ENCODE peak calls at places on chromosomes 1 and 21, in four cellular contexts. One of them, this sample, is unnamed.

GRCh38 chr1:66380452-66381212 is 153.3 kb upstream of the SGIP1 start:
- DNase-seq in mammary epithelial cell: peak; percentile 11
- DNase-seq in body of pancreas: no peak
- DNase-seq in upper lobe of right lung: no peak
- DNase-seq in this sample: no peak

GRCh38 chr1:167428418-167428817 is 89.9 kb downstream of the CD247 start:
- DNase-seq in mammary epithelial cell: no peak
- DNase-seq in body of pancreas: no peak
- DNase-seq in upper lobe of right lung: no peak
- DNase-seq in this sample: no peak

GRCh38 chr1:107551491-107551890 is 410.7 kb downstream of the NTNG1 start:
- DNase-seq in mammary epithelial cell: no peak
- DNase-seq in body of pancreas: no peak
- DNase-seq in upper lobe of right lung: no peak
- DNase-seq in this sample: no peak

GRCh38 chr1:203270448-203270847 is 34.9 kb upstream of the BTG2 start:
- DNase-seq in mammary epithelial cell: no peak
- DNase-seq in body of pancreas: no peak
- DNase-seq in upper lobe of right lung: no peak
- DNase-seq in this sample: no peak

GRCh38 chr1:192516776-192517297 is 58.7 kb upstream of the RGS1 start:
- DNase-seq in mammary epithelial cell: no peak
- DNase-seq in body of pancreas: no peak
- DNase-seq in upper lobe of right lung: no peak
- DNase-seq in this sample: no peak

GRCh38 chr21:34553199-34553952 is 41.4 kb upstream of the KCNE1 start:
- DNase-seq in mammary epithelial cell: peak; percentile 75
- DNase-seq in body of pancreas: no peak
- DNase-seq in upper lobe of right lung: no peak
- DNase-seq in this sample: no peak

GRCh38 chr21:46393451-46393940 is 65.2 kb upstream of the DIP2A start:
- DNase-seq in mammary epithelial cell: no peak
- DNase-seq in body of pancreas: no peak
- DNase-seq in upper lobe of right lung: no peak
- DNase-seq in this sample: no peak

GRCh38 chr1:216388558-216388957 is 34.7 kb downstream of the USH2A start:
- DNase-seq in mammary epithelial cell: no peak
- DNase-seq in body of pancreas: no peak
- DNase-seq in upper lobe of right lung: no peak
- DNase-seq in this sample: no peak

GRCh38 chr1:10629816-10630571 is 155.2 kb downstream of the PEX14 start:
- DNase-seq in mammary epithelial cell: no peak
- DNase-seq in body of pancreas: no peak
- DNase-seq in upper lobe of right lung: peak; percentile 56
- DNase-seq in this sample: no peak

GRCh38 chr1:54409156-54410142 is 3.3 kb upstream of the SSBP3 start:
- DNase-seq in mammary epithelial cell: peak; percentile 45
- DNase-seq in body of pancreas: no peak
- DNase-seq in upper lobe of right lung: no peak
- DNase-seq in this sample: no peak

GRCh38 chr1:167447521-167448136 is 70.7 kb downstream of the CD247 start:
- DNase-seq in mammary epithelial cell: peak; percentile 18
- DNase-seq in body of pancreas: peak; percentile 55
- DNase-seq in upper lobe of right lung: no peak
- DNase-seq in this sample: peak; percentile 19

GRCh38 chr1:231584117-231584516 is 42.5 kb upstream of the DISC1 start:
- DNase-seq in mammary epithelial cell: peak; percentile 71
- DNase-seq in body of pancreas: no peak
- DNase-seq in upper lobe of right lung: no peak
- DNase-seq in this sample: no peak

GRCh38 chr1:167273027-167273800 is 52.5 kb downstream of the POU2F1 start:
- DNase-seq in mammary epithelial cell: peak; percentile 49
- DNase-seq in body of pancreas: no peak
- DNase-seq in upper lobe of right lung: no peak
- DNase-seq in this sample: peak; percentile 25

GRCh38 chr1:204507317-204508105 is 8.7 kb upstream of the MDM4 start:
- DNase-seq in mammary epithelial cell: peak; percentile 47
- DNase-seq in body of pancreas: no peak
- DNase-seq in upper lobe of right lung: no peak
- DNase-seq in this sample: peak; percentile 69

GRCh38 chr1:213274140-213274539 is 223.1 kb downstream of the RPS6KC1 start:
- DNase-seq in mammary epithelial cell: no peak
- DNase-seq in body of pancreas: no peak
- DNase-seq in upper lobe of right lung: no peak
- DNase-seq in this sample: no peak

GRCh38 chr1:67685067-67685557 is at the start of gene GADD45A:
- DNase-seq in mammary epithelial cell: peak; percentile 99
- DNase-seq in body of pancreas: peak; percentile 99
- DNase-seq in upper lobe of right lung: peak; percentile 99
- DNase-seq in this sample: peak; percentile 99

GRCh38 chr1:26745191-26745590 is 42.6 kb upstream of the PIGV start:
- DNase-seq in mammary epithelial cell: no peak
- DNase-seq in body of pancreas: no peak
- DNase-seq in upper lobe of right lung: no peak
- DNase-seq in this sample: no peak

GRCh38 chr1:151501474-151501873 is 9.7 kb upstream of the CGN start:
- DNase-seq in mammary epithelial cell: no peak
- DNase-seq in body of pancreas: peak; percentile 57
- DNase-seq in upper lobe of right lung: no peak
- DNase-seq in this sample: no peak

GRCh38 chr21:38688068-38688467 is 117.7 kb upstream of the ETS2 start:
- DNase-seq in mammary epithelial cell: no peak
- DNase-seq in body of pancreas: no peak
- DNase-seq in upper lobe of right lung: no peak
- DNase-seq in this sample: no peak

GRCh38 chr1:161139765-161140164 is 7.3 kb upstream of the DEDD start:
- DNase-seq in mammary epithelial cell: peak; percentile 27
- DNase-seq in body of pancreas: peak; percentile 52
- DNase-seq in upper lobe of right lung: no peak
- DNase-seq in this sample: no peak

GRCh38 chr1:42955311-42956063 is 3.2 kb downstream of the SLC2A1 start:
- DNase-seq in mammary epithelial cell: no peak
- DNase-seq in body of pancreas: no peak
- DNase-seq in upper lobe of right lung: no peak
- DNase-seq in this sample: no peak

GRCh38 chr1:205933672-205934618 is 9.3 kb downstream of the SLC26A9 start:
- DNase-seq in mammary epithelial cell: peak; percentile 54
- DNase-seq in body of pancreas: peak; percentile 63
- DNase-seq in upper lobe of right lung: no peak
- DNase-seq in this sample: peak; percentile 86

GRCh38 chr1:40153073-40153770 is 8.0 kb upstream of the RLF start:
- DNase-seq in mammary epithelial cell: peak; percentile 40
- DNase-seq in body of pancreas: peak; percentile 22
- DNase-seq in upper lobe of right lung: no peak
- DNase-seq in this sample: peak; percentile 37

GRCh38 chr1:8184301-8184700 is 133.6 kb upstream of the SLC45A1 start:
- DNase-seq in mammary epithelial cell: peak; percentile 44
- DNase-seq in body of pancreas: peak; percentile 41
- DNase-seq in upper lobe of right lung: no peak
- DNase-seq in this sample: no peak

GRCh38 chr1:170162385-170163226 is 16.8 kb downstream of the NTMT2 start:
- DNase-seq in mammary epithelial cell: peak; percentile 57
- DNase-seq in body of pancreas: peak; percentile 12
- DNase-seq in upper lobe of right lung: no peak
- DNase-seq in this sample: peak; percentile 19

GRCh38 chr1:185045793-185046441 is 559 bp downstream of the RNF2 start:
- DNase-seq in mammary epithelial cell: peak; percentile 28
- DNase-seq in body of pancreas: peak; percentile 27
- DNase-seq in upper lobe of right lung: peak; percentile 67
- DNase-seq in this sample: peak; percentile 54

GRCh38 chr1:202994756-202995155 is 12.4 kb upstream of the TMEM183A start:
- DNase-seq in mammary epithelial cell: no peak
- DNase-seq in body of pancreas: no peak
- DNase-seq in upper lobe of right lung: no peak
- DNase-seq in this sample: no peak

GRCh38 chr1:63350320-63350719 is 17.1 kb upstream of the ALG6 start:
- DNase-seq in mammary epithelial cell: no peak
- DNase-seq in body of pancreas: no peak
- DNase-seq in upper lobe of right lung: no peak
- DNase-seq in this sample: no peak

GRCh38 chr1:221276911-221277310 is 397.7 kb downstream of the HLX start:
- DNase-seq in mammary epithelial cell: no peak
- DNase-seq in body of pancreas: no peak
- DNase-seq in upper lobe of right lung: no peak
- DNase-seq in this sample: no peak

GRCh38 chr1:100383743-100384405 is 31.6 kb downstream of the CDC14A start:
- DNase-seq in mammary epithelial cell: no peak
- DNase-seq in body of pancreas: no peak
- DNase-seq in upper lobe of right lung: no peak
- DNase-seq in this sample: no peak

GRCh38 chr1:26994772-26995625 is 1.5 kb downstream of the TRNP1 start:
- DNase-seq in mammary epithelial cell: peak; percentile 66
- DNase-seq in body of pancreas: peak; percentile 39
- DNase-seq in upper lobe of right lung: no peak
- DNase-seq in this sample: no peak

DNA sequence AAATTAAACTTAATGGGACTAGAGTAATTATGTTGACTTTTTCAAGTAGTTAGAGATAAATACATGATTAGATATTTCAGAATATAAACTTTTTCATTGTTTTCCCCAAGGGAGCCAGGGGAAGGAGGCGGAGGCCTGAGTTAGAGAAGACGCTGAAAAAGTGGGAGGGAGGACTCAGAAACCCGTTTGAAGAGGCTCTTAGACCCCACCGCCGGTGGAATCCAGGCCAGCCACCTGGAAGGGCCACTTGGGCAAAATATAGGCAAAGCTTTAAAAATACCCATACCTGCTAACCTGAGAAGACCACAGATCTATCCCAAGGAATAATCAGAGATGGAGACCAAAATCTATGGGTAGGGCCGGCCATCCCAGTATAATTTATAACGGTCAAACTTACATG is 242.6 kb downstream of the PTPRU start:
- DNase-seq in mammary epithelial cell: no peak
- DNase-seq in body of pancreas: no peak
- DNase-seq in upper lobe of right lung: no peak
- DNase-seq in this sample: no peak
- H3K4me1 ChIP-seq in mammary epithelial cell: no peaks in the 10 kb centered on the region
- H3K4me1 ChIP-seq in body of pancreas: no peaks in the 10 kb centered on the region
- H3K4me1 ChIP-seq in upper lobe of right lung: no peaks in the 10 kb centered on the region
- H3K4me1 ChIP-seq in this sample: no peaks in the 10 kb centered on the region

DNA sequence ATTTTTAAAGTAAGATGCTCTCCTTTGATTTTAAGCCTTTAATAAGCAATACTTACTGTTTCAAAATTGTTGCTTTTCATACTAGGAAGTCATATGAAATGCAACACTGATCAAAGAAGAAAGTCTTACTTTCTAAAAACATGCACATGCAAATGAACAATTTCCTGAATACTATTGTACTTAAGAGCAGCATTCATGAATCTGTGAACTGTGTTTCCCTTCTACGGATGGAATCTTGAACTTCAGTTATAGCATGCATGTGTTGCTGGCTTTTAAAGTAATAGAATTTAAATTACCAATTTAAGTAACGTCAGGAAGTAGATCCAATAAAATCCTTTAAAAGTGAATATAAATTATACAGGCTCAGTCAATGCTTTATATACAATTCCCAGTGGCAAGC is 348.9 kb downstream of the KCNT2 start:
- DNase-seq in mammary epithelial cell: no peak
- DNase-seq in body of pancreas: no peak
- DNase-seq in upper lobe of right lung: no peak
- DNase-seq in this sample: no peak
- H3K9me3 ChIP-seq in mammary epithelial cell: no peaks in the 10 kb centered on the region
- H3K9me3 ChIP-seq in body of pancreas: no peaks in the 10 kb centered on the region
- H3K9me3 ChIP-seq in upper lobe of right lung: no peaks in the 10 kb centered on the region
- H3K9me3 ChIP-seq in this sample: no peaks in the 10 kb centered on the region

DNA sequence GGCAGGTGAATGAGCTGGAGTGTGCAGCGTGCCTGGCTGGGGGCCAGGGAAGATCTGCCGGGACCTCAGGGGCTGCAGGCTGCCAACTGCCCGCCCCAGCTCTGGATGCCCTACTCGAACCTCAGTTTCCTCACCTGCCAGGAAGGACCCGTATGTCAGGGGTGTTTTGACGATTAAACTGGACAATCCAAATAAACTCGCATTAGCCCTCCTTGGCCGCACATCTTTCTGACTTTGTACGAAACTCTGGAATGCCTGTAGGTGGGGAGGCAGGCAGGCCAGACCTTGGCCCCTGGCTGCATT is 8.3 kb upstream of the ZNF669 start:
- DNase-seq in mammary epithelial cell: no peak
- DNase-seq in body of pancreas: no peak
- DNase-seq in upper lobe of right lung: no peak
- DNase-seq in this sample: no peak
- H3K4me3 ChIP-seq in mammary epithelial cell: no peak overlapping the region
- H3K4me3 ChIP-seq in body of pancreas: no peak overlapping the region
- H3K4me3 ChIP-seq in upper lobe of right lung: peak overlapping the region; percentile 65
- H3K4me3 ChIP-seq in this sample: peak overlapping the region; percentile 74

DNA sequence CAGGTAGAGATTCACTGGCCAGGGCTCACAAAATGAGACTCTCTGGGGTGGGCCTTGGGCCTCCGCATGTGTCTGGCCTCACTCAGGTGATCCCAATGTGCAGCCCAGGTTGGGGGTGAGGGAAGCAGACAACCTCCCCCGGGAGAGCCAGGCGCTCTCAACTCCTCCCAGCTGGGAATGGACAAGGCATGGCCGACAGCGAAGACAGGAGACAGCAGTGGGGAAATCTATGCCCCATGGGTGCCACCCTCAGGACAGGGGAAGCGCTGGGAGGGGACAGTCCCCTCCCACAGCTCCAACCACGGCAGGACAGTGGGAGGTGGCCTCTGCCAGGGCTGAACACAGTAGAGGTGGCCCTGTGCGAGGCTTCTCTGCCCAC is 47.7 kb downstream of the PRDM15 start:
- DNase-seq in mammary epithelial cell: no peak
- DNase-seq in body of pancreas: no peak
- DNase-seq in upper lobe of right lung: peak; percentile 43
- DNase-seq in this sample: no peak
- H3K4me1 ChIP-seq in mammary epithelial cell: no peaks in the 10 kb centered on the region
- H3K4me1 ChIP-seq in body of pancreas: no peaks in the 10 kb centered on the region
- H3K4me1 ChIP-seq in upper lobe of right lung: no peaks in the 10 kb centered on the region
- H3K4me1 ChIP-seq in this sample: no peaks in the 10 kb centered on the region

DNA sequence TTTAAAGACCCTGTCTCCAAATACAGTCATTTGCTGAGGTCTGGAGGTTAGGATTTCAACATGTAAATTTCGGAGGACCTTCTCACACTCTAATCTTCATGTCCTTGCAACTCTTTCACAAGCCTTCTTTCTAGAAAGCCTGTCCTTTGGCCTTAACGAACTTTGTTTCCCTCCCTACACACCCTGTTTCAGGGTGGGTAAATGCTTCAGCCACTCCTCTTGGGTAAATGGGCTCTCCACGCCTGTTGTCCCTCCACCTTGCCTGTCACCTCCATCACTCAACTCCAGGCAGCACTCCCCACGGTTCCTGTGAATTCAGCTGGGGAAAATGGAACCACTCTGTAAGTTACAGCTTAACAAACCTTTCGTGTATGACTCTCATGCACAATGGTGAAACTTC is 84.0 kb upstream of the COG2 start:
- DNase-seq in mammary epithelial cell: no peak
- DNase-seq in body of pancreas: no peak
- DNase-seq in upper lobe of right lung: no peak
- DNase-seq in this sample: no peak
- H3K9me3 ChIP-seq in mammary epithelial cell: no peaks in the 10 kb centered on the region
- H3K9me3 ChIP-seq in body of pancreas: no peaks in the 10 kb centered on the region
- H3K9me3 ChIP-seq in upper lobe of right lung: no peaks in the 10 kb centered on the region
- H3K9me3 ChIP-seq in this sample: no peaks in the 10 kb centered on the region

DNA sequence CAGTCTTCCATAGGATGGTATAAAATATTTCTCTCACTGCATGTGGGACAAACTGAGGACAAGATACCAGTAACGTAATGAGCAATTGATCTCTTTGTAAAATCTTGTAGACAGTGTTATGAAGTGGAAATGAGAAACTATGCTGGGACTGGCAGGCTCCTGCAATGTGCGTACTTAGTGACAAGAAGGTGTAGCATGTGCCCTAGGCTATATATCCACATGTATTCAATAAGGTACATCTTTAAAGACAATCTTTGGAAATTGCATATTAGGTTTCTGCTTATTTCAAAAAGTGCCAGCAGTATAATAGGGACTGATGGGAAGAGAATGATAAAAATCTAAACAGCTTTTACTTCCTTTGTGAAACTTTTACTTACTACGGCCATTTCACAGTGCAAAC is 81.9 kb upstream of the GREM2 start:
- DNase-seq in mammary epithelial cell: no peak
- DNase-seq in body of pancreas: no peak
- DNase-seq in upper lobe of right lung: no peak
- DNase-seq in this sample: no peak
- H3K4me3 ChIP-seq in mammary epithelial cell: no peak overlapping the region
- H3K4me3 ChIP-seq in body of pancreas: no peak overlapping the region
- H3K4me3 ChIP-seq in upper lobe of right lung: no peak overlapping the region
- H3K4me3 ChIP-seq in this sample: no peak overlapping the region